ENCODE peak calls at places on chromosome 9, in seven cellular contexts. N, X, O, K, C, S and U are unnamed samples.

GRCh38 chr9:126406075-126406675 is 79.5 kb downstream of the MVB12B start:
- DNase-seq in N (no peak), X (no peak), O (no peak), K (no peak), C (no peak), S (peak), U (no peak)

GRCh38 chr9:134055981-134056461 is 11.8 kb downstream of the BRD3 start:
- DNase-seq in N (peak), X (peak), O (peak), K (no peak), C (peak), S (peak), U (no peak)

GRCh38 chr9:131869312-131869711 is 129.4 kb upstream of the RAPGEF1 start:
- DNase-seq in N (no peak), X (no peak), O (no peak), K (no peak), C (no peak), S (no peak), U (no peak)

GRCh38 chr9:108775901-108776306 is 79.9 kb downstream of the ACTL7B start:
- DNase-seq in N (no peak), X (no peak), O (no peak), K (no peak), C (no peak), S (no peak), U (no peak)

GRCh38 chr9:14428781-14429230 is 114.9 kb upstream of the NFIB start:
- DNase-seq in N (peak), X (peak), O (peak), K (peak), C (peak), S (peak), U (no peak)

GRCh38 chr9:127578952-127579853 is 32.9 kb upstream of the STXBP1 start:
- DNase-seq in N (peak), X (peak), O (peak), K (no peak), C (peak), S (peak), U (no peak)

GRCh38 chr9:70262384-70262783 is 3.6 kb downstream of the SMC5 start:
- DNase-seq in N (no peak), X (no peak), O (no peak), K (no peak), C (no peak), S (no peak), U (no peak)

GRCh38 chr9:127809562-127810377 is 7.1 kb downstream of the FPGS start:
- DNase-seq in N (no peak), X (peak), O (no peak), K (no peak), C (no peak), S (no peak), U (no peak)

GRCh38 chr9:81264516-81264915 is 424.8 kb downstream of the TLE1 start:
- DNase-seq in N (no peak), X (no peak), O (no peak), K (no peak), C (no peak), S (peak), U (no peak)

GRCh38 chr9:99057665-99058625 is 47.0 kb upstream of the TGFBR1 start:
- DNase-seq in N (peak), X (no peak), O (no peak), K (peak), C (no peak), S (peak), U (peak)

GRCh38 chr9:80061940-80062339 is 490.2 kb downstream of the TLE4 start:
- DNase-seq in N (no peak), X (no peak), O (no peak), K (no peak), C (no peak), S (peak), U (no peak)

GRCh38 chr9:18189876-18190670 is 283.9 kb upstream of the ADAMTSL1 start:
- DNase-seq in N (no peak), X (no peak), O (no peak), K (no peak), C (no peak), S (peak), U (no peak)

GRCh38 chr9:76373173-76373771 is 21.0 kb downstream of the RFK start:
- DNase-seq in N (no peak), X (no peak), O (no peak), K (no peak), C (peak), S (peak), U (no peak)

GRCh38 chr9:95724253-95724991 is 151.1 kb upstream of the ERCC6L2 start:
- DNase-seq in N (no peak), X (no peak), O (no peak), K (peak), C (no peak), S (no peak), U (peak)

GRCh38 chr9:123912167-123912897 is 17.6 kb downstream of the DENND1A start:
- DNase-seq in N (no peak), X (no peak), O (no peak), K (no peak), C (no peak), S (no peak), U (no peak)

GRCh38 chr9:93026640-93027039 is 31.9 kb upstream of the SUSD3 start:
- DNase-seq in N (no peak), X (no peak), O (no peak), K (no peak), C (no peak), S (no peak), U (no peak)

GRCh38 chr9:99085949-99086948 is 18.7 kb upstream of the TGFBR1 start:
- DNase-seq in N (no peak), X (no peak), O (no peak), K (no peak), C (no peak), S (peak), U (no peak)

GRCh38 chr9:126625329-126626116 is 11.8 kb downstream of the LMX1B start:
- DNase-seq in N (no peak), X (no peak), O (no peak), K (no peak), C (no peak), S (no peak), U (no peak)

GRCh38 chr9:125586173-125586512 is 120.9 kb downstream of the MAPKAP1 start:
- DNase-seq in N (no peak), X (no peak), O (no peak), K (no peak), C (no peak), S (no peak), U (no peak)

GRCh38 chr9:38142201-38142600 is 73.2 kb upstream of the SHB start:
- DNase-seq in N (no peak), X (no peak), O (no peak), K (no peak), C (no peak), S (peak), U (no peak)

GRCh38 chr9:3480353-3480655 is 45.5 kb downstream of the RFX3 start:
- DNase-seq in N (no peak), X (no peak), O (no peak), K (no peak), C (no peak), S (no peak), U (no peak)

GRCh38 chr9:130775336-130775991 is 59.6 kb upstream of the ABL1 start:
- DNase-seq in N (no peak), X (no peak), O (no peak), K (no peak), C (no peak), S (no peak), U (no peak)

GRCh38 chr9:114084282-114085073 is 6.4 kb upstream of the AMBP start:
- DNase-seq in N (no peak), X (no peak), O (no peak), K (no peak), C (peak), S (no peak), U (no peak)

GRCh38 chr9:114081441-114082016 is 3.4 kb upstream of the AMBP start:
- DNase-seq in N (no peak), X (no peak), O (no peak), K (no peak), C (peak), S (no peak), U (no peak)

GRCh38 chr9:114085404-114085803 is 7.3 kb upstream of the AMBP start:
- DNase-seq in N (no peak), X (no peak), O (no peak), K (no peak), C (peak), S (no peak), U (no peak)

GRCh38 chr9:114082017-114082735 is 4.1 kb upstream of the AMBP start:
- DNase-seq in N (peak), X (peak), O (peak), K (peak), C (peak), S (peak), U (peak)

DNA sequence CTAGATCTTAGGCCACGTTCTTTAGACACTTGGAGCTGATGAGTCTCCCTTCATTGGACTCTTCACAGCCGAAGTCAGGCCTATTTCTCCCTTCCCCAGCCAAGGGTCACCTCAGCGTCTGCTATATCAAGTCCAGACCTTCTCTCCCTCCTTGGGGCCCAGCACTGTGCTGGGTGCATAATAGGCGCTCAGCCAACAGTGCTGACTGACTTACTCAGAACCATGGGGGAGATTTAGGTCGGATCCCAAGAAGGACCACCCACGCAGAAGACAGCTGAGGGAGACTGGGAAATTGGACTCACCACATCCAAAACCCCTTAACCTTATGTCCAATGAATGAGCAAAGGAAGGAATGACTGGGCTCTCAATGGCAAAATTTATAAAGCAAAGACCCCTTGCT is 5.6 kb upstream of the AMBP start:
- DNase-seq in N (no peak), X (no peak), O (no peak), K (no peak), C (peak), S (no peak), U (no peak)
- TF ChIP-seq POLR2A in N (no peak), X (no peak), O (no peak), K (no peak), C (no peak), S (no peak), U (no peak)

GRCh38 chr9:91071185-91071990 is 269.8 kb downstream of the SYK start:
- DNase-seq in N (no peak), X (no peak), O (no peak), K (no peak), C (no peak), S (peak), U (no peak)
- TF ChIP-seq POLR2A in N (no peak), X (no peak), O (no peak), K (no peak), C (no peak), S (peak), U (no peak)

GRCh38 chr9:68800836-68801235 is 95.8 kb downstream of the PIP5K1B start:
- DNase-seq in N (no peak), X (no peak), O (no peak), K (no peak), C (no peak), S (no peak), U (no peak)

GRCh38 chr9:68805890-68806517 is 101.0 kb downstream of the PIP5K1B start:
- DNase-seq in N (no peak), X (no peak), O (no peak), K (no peak), C (no peak), S (no peak), U (no peak)

GRCh38 chr9:68798408-68798807 is 93.4 kb downstream of the PIP5K1B start:
- DNase-seq in N (no peak), X (no peak), O (no peak), K (no peak), C (no peak), S (no peak), U (no peak)

GRCh38 chr9:68804911-68805889 is 100.2 kb downstream of the PIP5K1B start:
- DNase-seq in N (no peak), X (no peak), O (no peak), K (no peak), C (no peak), S (no peak), U (no peak)

DNA sequence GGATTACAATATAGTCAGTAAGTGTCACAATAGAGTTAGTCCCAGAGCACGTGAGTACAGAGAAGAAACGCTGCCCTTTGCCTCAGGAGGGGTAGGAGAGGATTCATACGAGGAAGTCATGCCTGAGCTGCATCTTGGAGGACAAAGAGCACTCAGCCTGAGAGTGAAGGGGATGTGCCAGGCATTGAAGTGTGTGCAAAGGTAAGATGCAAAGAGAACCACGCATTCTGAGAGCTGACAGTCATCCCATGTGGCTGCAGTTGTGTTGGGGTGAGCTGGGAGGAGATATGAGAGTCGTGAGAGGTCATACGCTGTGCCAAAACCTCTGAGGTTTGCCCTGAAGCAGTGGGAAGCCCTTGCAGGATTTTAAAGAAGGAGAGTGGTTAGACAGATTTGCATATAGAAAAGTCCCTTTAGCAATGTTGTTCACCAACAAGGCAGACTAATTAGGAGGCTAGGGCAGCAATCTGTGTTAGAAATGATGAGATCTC is 97.5 kb downstream of the PIP5K1B start:
- DNase-seq in N (no peak), X (no peak), O (no peak), K (peak), C (no peak), S (no peak), U (peak)
- TF ChIP-seq POLR2A in N (no peak), X (no peak), O (no peak), K (no peak), C (no peak), S (no peak), U (peak)

GRCh38 chr9:137590469-137591383 is at the start of gene ZMYND19:
- DNase-seq in N (peak), X (peak), O (peak), K (peak), C (peak), S (peak), U (peak)
- TF ChIP-seq POLR2A in N (peak), X (no peak), O (no peak), K (peak), C (peak), S (peak), U (no peak)

DNA sequence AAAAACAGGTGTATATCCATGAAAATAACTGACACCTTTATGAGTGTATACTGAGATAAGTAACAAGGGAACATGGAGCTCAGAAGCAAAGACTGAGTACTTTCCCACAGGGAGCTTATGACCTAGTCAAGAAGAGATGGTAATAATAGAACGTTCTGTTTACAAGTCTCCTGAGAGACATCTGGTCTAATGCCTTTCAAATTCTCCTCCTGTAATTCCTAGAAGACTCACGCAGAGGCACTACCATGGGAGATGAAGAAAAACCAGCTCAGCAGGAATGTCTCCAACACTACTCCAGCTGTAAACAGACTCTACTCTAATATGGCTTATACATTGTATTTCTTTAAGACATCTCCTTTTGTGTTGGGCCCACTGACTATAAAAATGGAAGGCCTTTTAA is 503.6 kb upstream of the TUSC1 start:
- DNase-seq in N (no peak), X (no peak), O (no peak), K (no peak), C (no peak), S (no peak), U (no peak)
- TF ChIP-seq POLR2A in N (no peak), X (no peak), O (no peak), K (no peak), C (no peak), S (no peak), U (no peak)

DNA sequence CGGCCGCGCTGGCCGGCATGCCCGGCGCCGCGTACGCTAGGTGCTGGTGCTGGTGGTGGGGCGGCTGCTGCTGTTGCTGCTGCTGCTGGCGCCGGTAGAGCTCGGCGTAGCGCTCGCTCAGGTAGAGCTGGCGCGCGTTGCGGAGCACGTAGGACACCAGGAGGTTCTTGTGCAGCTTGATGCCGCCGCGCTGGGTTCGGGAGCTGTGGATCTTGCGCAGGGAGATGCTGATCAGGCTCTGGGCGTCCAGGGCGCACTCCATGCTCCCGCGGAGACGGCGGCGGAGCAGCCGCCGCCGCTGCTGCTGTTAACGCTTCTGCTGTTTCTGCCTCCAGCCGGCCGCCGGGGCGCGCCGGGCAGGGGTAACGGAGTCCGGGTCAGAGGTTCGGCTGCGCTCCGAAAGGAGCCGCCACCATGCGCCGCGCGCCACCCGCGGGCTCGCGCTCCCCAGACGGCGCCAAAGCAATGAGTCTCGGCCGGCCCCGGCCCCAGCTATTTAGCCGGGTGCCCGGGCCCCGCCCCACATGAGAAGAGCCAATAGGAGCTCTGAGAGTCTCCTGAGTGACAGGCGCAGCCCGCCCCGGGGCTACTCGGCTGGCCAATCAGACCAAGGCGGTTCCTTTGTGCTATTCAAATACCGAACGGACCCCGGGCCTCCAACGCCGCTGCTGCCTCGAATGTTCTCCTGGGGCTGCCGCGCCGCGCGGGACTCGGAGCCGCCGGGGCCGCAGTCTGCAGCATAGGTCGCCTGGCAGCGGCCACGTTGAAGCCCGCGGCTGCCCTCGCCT is at the start of gene IER5L:
- DNase-seq in N (peak), X (peak), O (peak), K (peak), C (peak), S (peak), U (peak)
- TF ChIP-seq POLR2A in N (peak), X (peak), O (peak), K (peak), C (peak), S (peak), U (peak)

DNA sequence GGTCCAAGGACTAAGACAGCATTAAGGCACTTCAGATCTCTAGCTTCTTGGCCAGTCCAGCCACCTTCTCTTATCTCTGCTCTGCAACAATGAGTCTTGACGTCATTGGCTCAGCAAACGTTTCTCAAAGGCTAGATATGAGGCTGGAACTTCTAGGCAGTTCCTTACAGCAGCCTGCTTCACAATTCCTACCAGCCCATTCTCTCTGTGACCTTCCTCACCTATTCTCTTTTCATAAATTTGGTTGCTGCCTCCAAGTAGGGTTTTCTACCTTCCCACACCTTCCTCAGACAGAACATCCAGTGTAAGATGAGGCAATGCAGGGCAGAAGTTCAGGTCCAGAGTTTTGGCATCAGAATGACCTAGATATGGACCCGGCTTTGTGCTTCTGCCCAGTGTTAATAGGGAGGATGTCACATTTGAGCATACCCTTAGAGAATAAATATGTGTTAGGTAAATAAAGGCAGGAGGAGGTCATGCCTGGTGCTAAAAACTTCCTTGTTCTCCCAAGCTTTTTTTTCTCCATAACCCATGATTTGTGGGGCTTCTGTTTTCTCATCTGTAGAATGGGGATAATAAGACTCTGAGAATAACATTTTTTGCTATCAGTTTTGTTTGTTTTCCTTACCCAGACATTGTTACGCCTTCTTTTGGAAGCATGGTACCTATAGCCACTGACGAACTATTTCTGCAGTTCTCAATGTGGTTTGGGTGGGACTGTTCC is 220.7 kb upstream of the TRIM32 start:
- DNase-seq in N (no peak), X (no peak), O (no peak), K (no peak), C (peak), S (peak), U (no peak)
- TF ChIP-seq POLR2A in N (no peak), X (no peak), O (no peak), K (no peak), C (no peak), S (no peak), U (no peak)

GRCh38 chr9:31868830-31869229 is 515.6 kb upstream of the ACO1 start:
- DNase-seq in N (no peak), X (no peak), O (no peak), K (no peak), C (no peak), S (no peak), U (no peak)

GRCh38 chr9:31873717-31874116 is 510.7 kb upstream of the ACO1 start:
- DNase-seq in N (no peak), X (no peak), O (no peak), K (no peak), C (no peak), S (no peak), U (no peak)

GRCh38 chr9:31870276-31870675 is 514.2 kb upstream of the ACO1 start:
- DNase-seq in N (no peak), X (no peak), O (no peak), K (no peak), C (no peak), S (no peak), U (no peak)
- TF ChIP-seq POLR2A in N (no peak), X (no peak), O (no peak), K (no peak), C (no peak), S (no peak), U (no peak)

GRCh38 chr9:89606049-89606481 is 1.3 kb downstream of the GADD45G start:
- DNase-seq in N (peak), X (peak), O (peak), K (no peak), C (peak), S (peak), U (no peak)
- TF ChIP-seq POLR2A in N (no peak), X (no peak), O (no peak), K (no peak), C (peak), S (no peak), U (no peak)